ENCODE peak calls at places on chromosomes 7 and 10, in four cellular contexts. One of them, this sample, is unnamed.

GRCh38 chr10:43305881-43306280 is 39.0 kb upstream of the RASGEF1A start:
- DNase-seq in stomach: no peak
- DNase-seq in breast epithelium: no peak
- DNase-seq in IMR-90: no peak
- DNase-seq in this sample: no peak

GRCh38 chr10:6912424-6912823 is 332.3 kb upstream of the PRKCQ start:
- DNase-seq in stomach: no peak
- DNase-seq in breast epithelium: no peak
- DNase-seq in IMR-90: peak
- DNase-seq in this sample: no peak

GRCh38 chr7:135320277-135320676 is 86.6 kb downstream of the STRA8 start:
- DNase-seq in stomach: peak
- DNase-seq in breast epithelium: peak
- DNase-seq in IMR-90: peak
- DNase-seq in this sample: peak

GRCh38 chr10:124649209-124649608 is 95.0 kb downstream of the FAM53B start:
- DNase-seq in stomach: no peak
- DNase-seq in breast epithelium: no peak
- DNase-seq in IMR-90: no peak
- DNase-seq in this sample: peak

GRCh38 chr10:44955408-44956070 is 4.1 kb upstream of the RASSF4 start:
- DNase-seq in stomach: no peak
- DNase-seq in breast epithelium: no peak
- DNase-seq in IMR-90: no peak
- DNase-seq in this sample: peak

GRCh38 chr10:103780242-103781149 is 74.9 kb downstream of the SH3PXD2A start:
- DNase-seq in stomach: no peak
- DNase-seq in breast epithelium: no peak
- DNase-seq in IMR-90: no peak
- DNase-seq in this sample: no peak

GRCh38 chr7:74084722-74085578 is 1.3 kb downstream of the LIMK1 start:
- DNase-seq in stomach: no peak
- DNase-seq in breast epithelium: no peak
- DNase-seq in IMR-90: no peak
- DNase-seq in this sample: no peak

GRCh38 chr7:124536156-124536762 is 229.3 kb downstream of the GPR37 start:
- DNase-seq in stomach: no peak
- DNase-seq in breast epithelium: no peak
- DNase-seq in IMR-90: peak
- DNase-seq in this sample: no peak

GRCh38 chr7:5709347-5709950 is 72.0 kb downstream of the RNF216 start:
- DNase-seq in stomach: no peak
- DNase-seq in breast epithelium: no peak
- DNase-seq in IMR-90: peak
- DNase-seq in this sample: no peak

GRCh38 chr7:127682140-127682539 is 30.1 kb downstream of the SND1 start:
- DNase-seq in stomach: no peak
- DNase-seq in breast epithelium: no peak
- DNase-seq in IMR-90: no peak
- DNase-seq in this sample: no peak

GRCh38 chr10:21508987-21509334 is 16.5 kb downstream of the SKIDA1 start:
- DNase-seq in stomach: no peak
- DNase-seq in breast epithelium: no peak
- DNase-seq in IMR-90: no peak
- DNase-seq in this sample: no peak

GRCh38 chr7:18475488-18475887 is 20.1 kb upstream of the HDAC9 start:
- DNase-seq in stomach: no peak
- DNase-seq in breast epithelium: no peak
- DNase-seq in IMR-90: no peak
- DNase-seq in this sample: no peak

GRCh38 chr10:5951167-5951711 is 26.1 kb downstream of the IL15RA start:
- DNase-seq in stomach: peak
- DNase-seq in breast epithelium: peak
- DNase-seq in IMR-90: no peak
- DNase-seq in this sample: peak

GRCh38 chr7:152743600-152743999 is 16.0 kb upstream of the ACTR3B start:
- DNase-seq in stomach: no peak
- DNase-seq in breast epithelium: no peak
- DNase-seq in IMR-90: no peak
- DNase-seq in this sample: no peak

GRCh38 chr10:119283387-119283786 is 76.0 kb downstream of the GRK5 start:
- DNase-seq in stomach: no peak
- DNase-seq in breast epithelium: no peak
- DNase-seq in IMR-90: no peak
- DNase-seq in this sample: no peak

GRCh38 chr10:119301397-119301796 is 94.0 kb downstream of the GRK5 start:
- DNase-seq in stomach: no peak
- DNase-seq in breast epithelium: no peak
- DNase-seq in IMR-90: peak
- DNase-seq in this sample: no peak

GRCh38 chr7:101112233-101112632 is 14.7 kb upstream of the SERPINE1 start:
- DNase-seq in stomach: no peak
- DNase-seq in breast epithelium: no peak
- DNase-seq in IMR-90: no peak
- DNase-seq in this sample: peak

GRCh38 chr10:55063817-55064216 is 262.8 kb upstream of the PCDH15 start:
- DNase-seq in stomach: no peak
- DNase-seq in breast epithelium: no peak
- DNase-seq in IMR-90: no peak
- DNase-seq in this sample: no peak

GRCh38 chr10:48990226-48990625 is 50.6 kb upstream of the LRRC18 start:
- DNase-seq in stomach: no peak
- DNase-seq in breast epithelium: no peak
- DNase-seq in IMR-90: no peak
- DNase-seq in this sample: no peak

GRCh38 chr7:28708458-28708951 is 249.6 kb downstream of the TRIL start:
- DNase-seq in stomach: no peak
- DNase-seq in breast epithelium: no peak
- DNase-seq in IMR-90: no peak
- DNase-seq in this sample: no peak

GRCh38 chr7:120695848-120696247 is 162.1 kb downstream of the TSPAN12 start:
- DNase-seq in stomach: no peak
- DNase-seq in breast epithelium: no peak
- DNase-seq in IMR-90: no peak
- DNase-seq in this sample: no peak

GRCh38 chr7:104951546-104951945 is 62.5 kb upstream of the KMT2E start:
- DNase-seq in stomach: no peak
- DNase-seq in breast epithelium: no peak
- DNase-seq in IMR-90: peak
- DNase-seq in this sample: no peak

GRCh38 chr7:71442492-71443196 is 310.7 kb downstream of the GALNT17 start:
- DNase-seq in stomach: no peak
- DNase-seq in breast epithelium: no peak
- DNase-seq in IMR-90: no peak
- DNase-seq in this sample: no peak

GRCh38 chr7:39428221-39428620 is 138.0 kb upstream of the YAE1 start:
- DNase-seq in stomach: no peak
- DNase-seq in breast epithelium: no peak
- DNase-seq in IMR-90: peak
- DNase-seq in this sample: no peak

GRCh38 chr10:98485959-98486358 is 39.2 kb upstream of the HPS1 start:
- DNase-seq in stomach: no peak
- DNase-seq in breast epithelium: no peak
- DNase-seq in IMR-90: peak
- DNase-seq in this sample: no peak

GRCh38 chr7:82598958-82599357 is 155.4 kb upstream of the CACNA2D1 start:
- DNase-seq in stomach: no peak
- DNase-seq in breast epithelium: no peak
- DNase-seq in IMR-90: peak
- DNase-seq in this sample: no peak

GRCh38 chr10:23199768-23200511 is 7.8 kb downstream of the PTF1A start:
- DNase-seq in stomach: no peak
- DNase-seq in breast epithelium: no peak
- DNase-seq in IMR-90: no peak
- DNase-seq in this sample: no peak

GRCh38 chr10:23196915-23197314 is 4.8 kb downstream of the PTF1A start:
- DNase-seq in stomach: no peak
- DNase-seq in breast epithelium: no peak
- DNase-seq in IMR-90: no peak
- DNase-seq in this sample: no peak

GRCh38 chr10:23197416-23197861 is 5.3 kb downstream of the PTF1A start:
- DNase-seq in stomach: no peak
- DNase-seq in breast epithelium: no peak
- DNase-seq in IMR-90: no peak
- DNase-seq in this sample: no peak

GRCh38 chr10:23198940-23199767 is 7.0 kb downstream of the PTF1A start:
- DNase-seq in stomach: no peak
- DNase-seq in breast epithelium: no peak
- DNase-seq in IMR-90: no peak
- DNase-seq in this sample: no peak

GRCh38 chr10:23198610-23198939 is 6.5 kb downstream of the PTF1A start:
- DNase-seq in stomach: no peak
- DNase-seq in breast epithelium: no peak
- DNase-seq in IMR-90: no peak
- DNase-seq in this sample: no peak
- H3K4me3 ChIP-seq in stomach: no peak
- H3K4me3 ChIP-seq in breast epithelium: no peak
- H3K4me3 ChIP-seq in IMR-90: no peak
- H3K4me3 ChIP-seq in this sample: no peak

GRCh38 chr7:113118074-113118959 is at the start of gene SMIM30:
- DNase-seq in stomach: peak
- DNase-seq in breast epithelium: peak
- DNase-seq in IMR-90: peak
- DNase-seq in this sample: peak
- TF ChIP-seq POLR2A in stomach: no peak
- TF ChIP-seq POLR2A in breast epithelium: peak
- TF ChIP-seq POLR2A in IMR-90: no peak
- TF ChIP-seq POLR2A in this sample: peak

DNA sequence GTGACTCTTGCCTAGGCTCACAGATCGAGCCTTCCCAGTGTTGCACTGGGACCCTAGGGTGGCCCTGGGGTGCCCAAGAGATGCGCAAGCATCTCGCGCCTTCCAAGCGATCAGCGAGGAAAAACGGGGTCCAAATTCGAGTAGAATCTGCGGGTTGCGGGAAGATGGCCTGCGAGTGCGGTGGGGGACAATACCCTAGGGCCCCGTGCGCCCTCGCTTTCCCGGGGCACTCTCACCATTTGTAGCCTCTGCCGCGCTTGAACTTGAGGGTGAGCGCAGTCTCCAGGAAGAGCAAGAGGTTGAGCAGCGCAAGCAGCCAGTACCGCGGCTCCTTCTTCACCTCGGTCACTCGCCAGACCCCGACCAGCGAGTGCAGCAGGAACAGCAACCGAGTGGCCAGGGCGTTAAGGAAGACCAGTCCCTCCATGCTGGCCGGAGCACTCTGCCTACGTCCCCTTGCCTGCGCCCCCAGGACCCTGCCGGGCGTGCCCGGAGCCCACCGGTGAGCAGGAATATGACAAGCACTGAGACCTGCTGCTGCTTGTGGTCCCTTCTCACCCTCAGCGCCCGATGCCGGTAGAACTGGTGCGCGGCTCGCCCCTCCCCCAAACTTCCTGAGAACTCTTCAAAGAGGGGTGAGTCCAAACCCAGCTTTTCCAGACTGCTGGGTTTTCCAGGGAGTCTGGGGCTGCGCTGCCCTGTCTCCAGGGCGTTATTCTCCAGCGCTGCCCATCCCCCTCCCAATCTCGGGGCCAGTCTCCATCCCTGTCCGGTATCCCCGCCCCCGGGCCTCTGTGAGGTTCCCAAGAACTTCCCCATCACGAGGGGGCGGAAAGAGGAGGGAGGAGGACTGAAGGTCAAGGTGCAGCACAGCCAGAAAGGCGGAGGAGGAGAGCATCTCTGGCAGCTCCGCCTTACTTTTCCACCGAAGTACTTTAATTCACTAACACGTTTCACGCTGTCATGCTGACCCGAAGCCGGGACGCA is at the start of gene TMEM26:
- DNase-seq in stomach: no peak
- DNase-seq in breast epithelium: no peak
- DNase-seq in IMR-90: peak
- DNase-seq in this sample: peak
- H3K4me3 ChIP-seq in stomach: peak
- H3K4me3 ChIP-seq in breast epithelium: peak
- H3K4me3 ChIP-seq in IMR-90: peak
- H3K4me3 ChIP-seq in this sample: peak

GRCh38 chr10:132394201-132394811 is 2.7 kb upstream of the PWWP2B start:
- DNase-seq in stomach: no peak
- DNase-seq in breast epithelium: no peak
- DNase-seq in IMR-90: no peak
- DNase-seq in this sample: peak

GRCh38 chr10:132397036-132397541 is at the start of gene PWWP2B:
- DNase-seq in stomach: peak
- DNase-seq in breast epithelium: no peak
- DNase-seq in IMR-90: peak
- DNase-seq in this sample: peak

GRCh38 chr10:132394936-132395703 is 1.9 kb upstream of the PWWP2B start:
- DNase-seq in stomach: no peak
- DNase-seq in breast epithelium: no peak
- DNase-seq in IMR-90: no peak
- DNase-seq in this sample: peak

GRCh38 chr10:132396495-132397035 is 435 bp upstream of the PWWP2B start:
- DNase-seq in stomach: peak
- DNase-seq in breast epithelium: no peak
- DNase-seq in IMR-90: peak
- DNase-seq in this sample: peak

GRCh38 chr10:132395704-132396494 is 1.1 kb upstream of the PWWP2B start:
- DNase-seq in stomach: peak
- DNase-seq in breast epithelium: no peak
- DNase-seq in IMR-90: no peak
- DNase-seq in this sample: peak
- TF ChIP-seq POLR2A in stomach: no peak
- TF ChIP-seq POLR2A in breast epithelium: peak
- TF ChIP-seq POLR2A in IMR-90: no peak
- TF ChIP-seq POLR2A in this sample: peak

GRCh38 chr7:97847791-97848190 is 24.4 kb downstream of the ASNS start:
- DNase-seq in stomach: no peak
- DNase-seq in breast epithelium: no peak
- DNase-seq in IMR-90: no peak
- DNase-seq in this sample: no peak
- H3K4me3 ChIP-seq in stomach: no peak
- H3K4me3 ChIP-seq in breast epithelium: no peak
- H3K4me3 ChIP-seq in IMR-90: no peak
- H3K4me3 ChIP-seq in this sample: no peak

GRCh38 chr10:29113251-29113945 is 175.5 kb upstream of the LYZL1 start:
- DNase-seq in stomach: no peak
- DNase-seq in breast epithelium: no peak
- DNase-seq in IMR-90: no peak
- DNase-seq in this sample: no peak

GRCh38 chr10:29106287-29106686 is 182.6 kb upstream of the LYZL1 start:
- DNase-seq in stomach: no peak
- DNase-seq in breast epithelium: no peak
- DNase-seq in IMR-90: no peak
- DNase-seq in this sample: no peak

GRCh38 chr10:29109700-29110099 is 179.2 kb upstream of the LYZL1 start:
- DNase-seq in stomach: no peak
- DNase-seq in breast epithelium: no peak
- DNase-seq in IMR-90: no peak
- DNase-seq in this sample: no peak

GRCh38 chr10:29107866-29108498 is 180.9 kb upstream of the LYZL1 start:
- DNase-seq in stomach: no peak
- DNase-seq in breast epithelium: no peak
- DNase-seq in IMR-90: no peak
- DNase-seq in this sample: no peak

GRCh38 chr10:29110172-29110571 is 178.7 kb upstream of the LYZL1 start:
- DNase-seq in stomach: no peak
- DNase-seq in breast epithelium: no peak
- DNase-seq in IMR-90: no peak
- DNase-seq in this sample: no peak
- TF ChIP-seq POLR2A in stomach: no peak
- TF ChIP-seq POLR2A in breast epithelium: no peak
- TF ChIP-seq POLR2A in IMR-90: no peak
- TF ChIP-seq POLR2A in this sample: no peak

This sample was measured in sigmoid colon.